ENCODE peak calls at places on chromosomes 12 and 14, in eight cellular contexts. One of them, this sample, is unnamed.

GRCh38 chr14:56754966-56755365 is 55.3 kb downstream of the OTX2 start:
- DNase-seq in cerebellum: no peak
- DNase-seq in activated naive CD4-positive, alpha-beta T cell: no peak
- DNase-seq in stimulated activated CD4-positive, alpha-beta T cell treated with anti-CD3 and anti-CD28 coated beads, Interleukin-1b, Interleukin-23, amount 100 ng/mL, for 1 hour: no peak
- DNase-seq in ovary: no peak
- DNase-seq in GM12864: no peak
- DNase-seq in ELR: no peak
- DNase-seq in activated CD4-positive, CD25-positive, alpha-beta regulatory T cell: no peak
- DNase-seq in this sample: no peak

GRCh38 chr12:20863056-20863455 is 52.6 kb downstream of the SLCO1B3 start:
- DNase-seq in activated naive CD4-positive, alpha-beta T cell: no peak
- DNase-seq in ELR: no peak
- DNase-seq in cerebellum: no peak
- DNase-seq in activated CD4-positive, CD25-positive, alpha-beta regulatory T cell: no peak
- DNase-seq in stimulated activated CD4-positive, alpha-beta T cell treated with anti-CD3 and anti-CD28 coated beads, Interleukin-1b, Interleukin-23, amount 100 ng/mL, for 1 hour: no peak
- DNase-seq in GM12864: no peak
- DNase-seq in ovary: no peak
- DNase-seq in this sample: no peak

GRCh38 chr12:5748027-5748426 is 197.0 kb downstream of the ANO2 start:
- DNase-seq in GM12864: no peak
- DNase-seq in activated naive CD4-positive, alpha-beta T cell: no peak
- DNase-seq in activated CD4-positive, CD25-positive, alpha-beta regulatory T cell: no peak
- DNase-seq in stimulated activated CD4-positive, alpha-beta T cell treated with anti-CD3 and anti-CD28 coated beads, Interleukin-1b, Interleukin-23, amount 100 ng/mL, for 1 hour: no peak
- DNase-seq in cerebellum: no peak
- DNase-seq in ELR: no peak
- DNase-seq in ovary: no peak
- DNase-seq in this sample: no peak

GRCh38 chr12:65941388-65941787 is 117.1 kb downstream of the HMGA2 start:
- DNase-seq in ovary: no peak
- DNase-seq in activated CD4-positive, CD25-positive, alpha-beta regulatory T cell: no peak
- DNase-seq in ELR: peak; percentile 91
- DNase-seq in stimulated activated CD4-positive, alpha-beta T cell treated with anti-CD3 and anti-CD28 coated beads, Interleukin-1b, Interleukin-23, amount 100 ng/mL, for 1 hour: no peak
- DNase-seq in activated naive CD4-positive, alpha-beta T cell: no peak
- DNase-seq in GM12864: no peak
- DNase-seq in cerebellum: no peak
- DNase-seq in this sample: no peak

GRCh38 chr12:5014269-5014668 is 29.4 kb upstream of the KCNA5 start:
- DNase-seq in cerebellum: no peak
- DNase-seq in activated CD4-positive, CD25-positive, alpha-beta regulatory T cell: no peak
- DNase-seq in stimulated activated CD4-positive, alpha-beta T cell treated with anti-CD3 and anti-CD28 coated beads, Interleukin-1b, Interleukin-23, amount 100 ng/mL, for 1 hour: no peak
- DNase-seq in ovary: no peak
- DNase-seq in activated naive CD4-positive, alpha-beta T cell: no peak
- DNase-seq in GM12864: no peak
- DNase-seq in ELR: no peak
- DNase-seq in this sample: no peak

GRCh38 chr12:7642287-7642686 is 23.4 kb downstream of the APOBEC1 start:
- DNase-seq in cerebellum: no peak
- DNase-seq in activated naive CD4-positive, alpha-beta T cell: no peak
- DNase-seq in activated CD4-positive, CD25-positive, alpha-beta regulatory T cell: no peak
- DNase-seq in GM12864: no peak
- DNase-seq in ELR: no peak
- DNase-seq in ovary: no peak
- DNase-seq in stimulated activated CD4-positive, alpha-beta T cell treated with anti-CD3 and anti-CD28 coated beads, Interleukin-1b, Interleukin-23, amount 100 ng/mL, for 1 hour: no peak
- DNase-seq in this sample: no peak

GRCh38 chr14:99728981-99729451 is 44.9 kb downstream of the CYP46A1 start:
- DNase-seq in GM12864: no peak
- DNase-seq in activated naive CD4-positive, alpha-beta T cell: no peak
- DNase-seq in activated CD4-positive, CD25-positive, alpha-beta regulatory T cell: no peak
- DNase-seq in stimulated activated CD4-positive, alpha-beta T cell treated with anti-CD3 and anti-CD28 coated beads, Interleukin-1b, Interleukin-23, amount 100 ng/mL, for 1 hour: no peak
- DNase-seq in ELR: no peak
- DNase-seq in ovary: no peak
- DNase-seq in cerebellum: no peak
- DNase-seq in this sample: no peak

GRCh38 chr12:104866286-104866685 is 91.8 kb downstream of the SLC41A2 start:
- DNase-seq in ovary: no peak
- DNase-seq in GM12864: no peak
- DNase-seq in cerebellum: no peak
- DNase-seq in activated naive CD4-positive, alpha-beta T cell: no peak
- DNase-seq in ELR: no peak
- DNase-seq in stimulated activated CD4-positive, alpha-beta T cell treated with anti-CD3 and anti-CD28 coated beads, Interleukin-1b, Interleukin-23, amount 100 ng/mL, for 1 hour: no peak
- DNase-seq in activated CD4-positive, CD25-positive, alpha-beta regulatory T cell: no peak
- DNase-seq in this sample: no peak